ENCODE peak calls at places on chromosomes 12 and 14, in eight cellular contexts. One of them, this sample, is unnamed. For H3K27me3, the result is how much of the 10 kb centered on the place peaks cover.

GRCh38 chr14:61765225-61765943 is 3.2 kb downstream of the SNAPC1 start:
- DNase-seq in endothelial cell of umbilical vein: peak
- DNase-seq in HCT116: no peak
- DNase-seq in fibroblast of lung: peak
- DNase-seq in endodermal cell: no peak
- DNase-seq in PC-3: peak
- DNase-seq in mammary epithelial cell: no peak
- DNase-seq in IMR-90: no peak
- DNase-seq in this sample: no peak

GRCh38 chr14:72715910-72716268 is 178.0 kb downstream of the DPF3 start:
- DNase-seq in endothelial cell of umbilical vein: no peak
- DNase-seq in HCT116: no peak
- DNase-seq in fibroblast of lung: no peak
- DNase-seq in endodermal cell: no peak
- DNase-seq in PC-3: no peak
- DNase-seq in mammary epithelial cell: no peak
- DNase-seq in IMR-90: no peak
- DNase-seq in this sample: no peak

GRCh38 chr14:91400696-91401095 is 16.9 kb downstream of the CCDC88C start:
- DNase-seq in endothelial cell of umbilical vein: peak
- DNase-seq in HCT116: no peak
- DNase-seq in fibroblast of lung: peak
- DNase-seq in endodermal cell: no peak
- DNase-seq in PC-3: peak
- DNase-seq in mammary epithelial cell: no peak
- DNase-seq in IMR-90: peak
- DNase-seq in this sample: no peak

GRCh38 chr12:120757226-120757742 is 31.7 kb downstream of the ACADS start:
- DNase-seq in endothelial cell of umbilical vein: no peak
- DNase-seq in HCT116: no peak
- DNase-seq in fibroblast of lung: no peak
- DNase-seq in endodermal cell: no peak
- DNase-seq in PC-3: no peak
- DNase-seq in mammary epithelial cell: no peak
- DNase-seq in IMR-90: no peak
- DNase-seq in this sample: no peak

GRCh38 chr12:28563926-28564325 is 373.7 kb downstream of the CCDC91 start:
- DNase-seq in endothelial cell of umbilical vein: no peak
- DNase-seq in HCT116: no peak
- DNase-seq in fibroblast of lung: peak
- DNase-seq in endodermal cell: no peak
- DNase-seq in PC-3: no peak
- DNase-seq in mammary epithelial cell: no peak
- DNase-seq in IMR-90: peak
- DNase-seq in this sample: no peak

GRCh38 chr14:104280902-104281767 is 142.7 kb downstream of the KIF26A start:
- DNase-seq in endothelial cell of umbilical vein: no peak
- DNase-seq in HCT116: no peak
- DNase-seq in fibroblast of lung: no peak
- DNase-seq in endodermal cell: peak
- DNase-seq in PC-3: no peak
- DNase-seq in mammary epithelial cell: no peak
- DNase-seq in IMR-90: no peak
- DNase-seq in this sample: no peak

GRCh38 chr14:102275866-102276265 is 29.1 kb downstream of the MOK start:
- DNase-seq in endothelial cell of umbilical vein: no peak
- DNase-seq in HCT116: no peak
- DNase-seq in fibroblast of lung: peak
- DNase-seq in endodermal cell: no peak
- DNase-seq in PC-3: peak
- DNase-seq in mammary epithelial cell: no peak
- DNase-seq in IMR-90: peak
- DNase-seq in this sample: no peak

GRCh38 chr12:130031571-130032189 is 127.9 kb upstream of the TMEM132D start:
- DNase-seq in endothelial cell of umbilical vein: peak
- DNase-seq in HCT116: no peak
- DNase-seq in fibroblast of lung: no peak
- DNase-seq in endodermal cell: peak
- DNase-seq in PC-3: peak
- DNase-seq in mammary epithelial cell: no peak
- DNase-seq in IMR-90: no peak
- DNase-seq in this sample: peak

GRCh38 chr12:130436741-130437501 is 99.2 kb downstream of the PIWIL1 start:
- DNase-seq in endothelial cell of umbilical vein: no peak
- DNase-seq in HCT116: no peak
- DNase-seq in fibroblast of lung: no peak
- DNase-seq in endodermal cell: no peak
- DNase-seq in PC-3: no peak
- DNase-seq in mammary epithelial cell: no peak
- DNase-seq in IMR-90: no peak
- DNase-seq in this sample: no peak

DNA sequence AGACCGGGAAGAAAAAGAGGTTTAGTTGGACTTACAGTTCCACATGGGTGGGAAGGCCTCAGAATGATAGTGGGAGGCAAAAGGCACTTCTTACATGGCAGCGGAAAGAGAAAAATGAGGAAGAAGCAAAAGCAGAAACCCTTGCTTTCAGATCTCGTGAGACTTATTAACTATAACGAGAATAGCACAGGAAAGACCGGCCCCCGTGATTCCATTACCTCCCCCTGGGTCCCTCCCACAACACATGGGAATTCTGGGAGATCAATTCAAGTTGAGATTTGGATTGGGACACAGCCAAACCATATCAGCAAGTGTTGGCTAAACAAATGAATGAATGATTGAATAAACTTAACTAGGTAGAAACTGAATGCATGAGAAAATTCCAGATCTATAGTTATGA is 85.3 kb upstream of the PARP11 start:
- DNase-seq in endothelial cell of umbilical vein: no peak
- DNase-seq in HCT116: no peak
- DNase-seq in fibroblast of lung: no peak
- DNase-seq in endodermal cell: no peak
- DNase-seq in PC-3: no peak
- DNase-seq in mammary epithelial cell: no peak
- DNase-seq in IMR-90: no peak
- DNase-seq in this sample: no peak
- TF ChIP-seq CTCF in endothelial cell of umbilical vein: no peak
- TF ChIP-seq CTCF in HCT116: no peak
- TF ChIP-seq CTCF in fibroblast of lung: no peak
- TF ChIP-seq CTCF in endodermal cell: no peak
- TF ChIP-seq CTCF in PC-3: no peak
- TF ChIP-seq CTCF in mammary epithelial cell: no peak
- TF ChIP-seq CTCF in IMR-90: no peak
- TF ChIP-seq CTCF in this sample: no peak

DNA sequence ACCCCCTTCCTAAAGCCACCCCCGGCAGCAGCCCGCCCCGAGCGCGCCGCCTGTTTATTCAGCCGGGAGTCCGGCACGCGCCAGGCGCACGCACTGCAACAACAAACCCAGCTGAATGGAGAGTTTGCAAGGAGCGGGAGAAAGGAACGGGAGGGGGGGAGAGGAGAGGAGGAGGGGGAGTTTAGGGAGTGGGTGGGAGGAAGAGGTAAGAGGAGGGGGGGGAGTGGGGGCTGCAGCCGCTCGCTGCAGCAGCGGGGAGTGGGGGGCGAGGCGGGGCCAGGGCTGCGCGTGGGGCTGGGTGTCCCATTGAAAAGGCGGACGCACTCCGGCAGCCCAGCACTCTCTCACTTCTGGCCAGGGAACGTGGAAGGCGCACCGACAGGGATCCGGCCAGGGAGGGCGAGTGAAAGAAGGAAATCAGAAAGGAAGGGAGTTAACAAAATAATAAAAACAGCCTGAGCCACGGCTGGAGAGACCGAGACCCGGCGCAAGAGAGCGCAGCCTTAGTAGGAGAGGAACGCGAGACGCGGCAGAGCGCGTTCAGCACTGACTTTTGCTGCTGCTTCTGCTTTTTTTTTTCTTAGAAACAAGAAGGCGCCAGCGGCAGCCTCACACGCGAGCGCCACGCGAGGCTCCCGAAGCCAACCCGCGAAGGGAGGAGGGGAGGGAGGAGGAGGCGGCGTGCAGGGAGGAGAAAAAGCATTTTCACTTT is at the start of gene ASCL1:
- DNase-seq in endothelial cell of umbilical vein: peak
- DNase-seq in HCT116: no peak
- DNase-seq in fibroblast of lung: peak
- DNase-seq in endodermal cell: peak
- DNase-seq in PC-3: no peak
- DNase-seq in mammary epithelial cell: peak
- DNase-seq in IMR-90: peak
- DNase-seq in this sample: no peak
- H3K27me3 ChIP-seq in endothelial cell of umbilical vein: under half
- H3K27me3 ChIP-seq in HCT116: under half
- H3K27me3 ChIP-seq in fibroblast of lung: under half
- H3K27me3 ChIP-seq in endodermal cell: half or more
- H3K27me3 ChIP-seq in PC-3: half or more
- H3K27me3 ChIP-seq in mammary epithelial cell: half or more
- H3K27me3 ChIP-seq in IMR-90: under half
- H3K27me3 ChIP-seq in this sample: half or more

GRCh38 chr12:56718636-56719035 is 6.5 kb downstream of the NACA start:
- DNase-seq in endothelial cell of umbilical vein: no peak
- DNase-seq in HCT116: no peak
- DNase-seq in fibroblast of lung: no peak
- DNase-seq in endodermal cell: peak
- DNase-seq in PC-3: no peak
- DNase-seq in mammary epithelial cell: no peak
- DNase-seq in IMR-90: no peak
- DNase-seq in this sample: no peak
- H3K9ac ChIP-seq in endothelial cell of umbilical vein: no peak
- H3K9ac ChIP-seq in HCT116: no peak
- H3K9ac ChIP-seq in fibroblast of lung: no peak
- H3K9ac ChIP-seq in endodermal cell: no peak
- H3K9ac ChIP-seq in PC-3: no peak
- H3K9ac ChIP-seq in mammary epithelial cell: no peak
- H3K9ac ChIP-seq in IMR-90: no peak
- H3K9ac ChIP-seq in this sample: no peak

GRCh38 chr14:68775614-68776126 is 17.2 kb downstream of the ZFP36L1 start:
- DNase-seq in endothelial cell of umbilical vein: no peak
- DNase-seq in HCT116: no peak
- DNase-seq in fibroblast of lung: no peak
- DNase-seq in endodermal cell: peak
- DNase-seq in PC-3: no peak
- DNase-seq in mammary epithelial cell: no peak
- DNase-seq in IMR-90: no peak
- DNase-seq in this sample: no peak
- TF ChIP-seq CTCF in endothelial cell of umbilical vein: no peak
- TF ChIP-seq CTCF in HCT116: peak
- TF ChIP-seq CTCF in fibroblast of lung: no peak
- TF ChIP-seq CTCF in endodermal cell: peak
- TF ChIP-seq CTCF in PC-3: no peak
- TF ChIP-seq CTCF in mammary epithelial cell: no peak
- TF ChIP-seq CTCF in IMR-90: no peak
- TF ChIP-seq CTCF in this sample: no peak